ENCODE peak calls at places on chromosomes 4 and X, in four cellular contexts. N, T, Y and K are unnamed samples.

GRCh38 chr4:147754037-147754445 is 22.2 kb downstream of the ARHGAP10 start:
- DNase-seq in Y (peak), N (no peak), T (no peak), K (no peak)

GRCh38 chr4:87973283-87974169 is 2.0 kb upstream of the SPP1 start:
- DNase-seq in T (peak), Y (peak), N (no peak), K (no peak)

GRCh38 chr4:150888625-150889024 is 126.5 kb downstream of the LRBA start:
- DNase-seq in T (no peak), N (no peak), Y (no peak), K (no peak)

GRCh38 chrX:14010566-14010965 is 19.1 kb downstream of the GEMIN8 start:
- DNase-seq in T (no peak), Y (no peak), N (no peak), K (no peak)

GRCh38 chr4:14446311-14446710 is 556.0 kb upstream of the CPEB2 start:
- DNase-seq in N (no peak), T (no peak), Y (peak), K (no peak)

GRCh38 chr4:146495277-146495676 is 26.5 kb downstream of the SLC10A7 start:
- DNase-seq in Y (no peak), T (no peak), N (no peak), K (no peak)

GRCh38 chrX:1502241-1502640 is 34.7 kb downstream of the P2RY8 start:
- DNase-seq in Y (no peak), N (peak), T (no peak), K (no peak)

GRCh38 chrX:51520393-51520792 is 24.0 kb upstream of the NUDT11 start:
- DNase-seq in T (no peak), Y (no peak), N (no peak), K (no peak)

GRCh38 chr4:158122501-158122900 is 50.3 kb downstream of the GASK1B start:
- DNase-seq in T (no peak), Y (no peak), N (no peak), K (no peak)

GRCh38 chr4:158125325-158125724 is 47.5 kb downstream of the GASK1B start:
- DNase-seq in N (no peak), Y (no peak), T (no peak), K (no peak)

GRCh38 chr4:158121203-158121586 is 51.6 kb downstream of the GASK1B start:
- DNase-seq in N (no peak), Y (peak), T (peak), K (no peak)
- H3K4me3 ChIP-seq in N (no peak), Y (no peak), T (no peak), K (no peak)

GRCh38 chr4:41203169-41203568 is 11.2 kb downstream of the APBB2 start:
- DNase-seq in Y (no peak), N (no peak), T (no peak), K (no peak)

GRCh38 chr4:41204400-41204978 is 9.9 kb downstream of the APBB2 start:
- DNase-seq in T (peak), Y (peak), N (no peak), K (no peak)

GRCh38 chr4:41202356-41202755 is 12.0 kb downstream of the APBB2 start:
- DNase-seq in T (no peak), Y (no peak), N (no peak), K (no peak)

GRCh38 chr4:41205130-41205529 is 9.2 kb downstream of the APBB2 start:
- DNase-seq in Y (no peak), T (no peak), N (no peak), K (no peak)

GRCh38 chr4:41203841-41204240 is 10.5 kb downstream of the APBB2 start:
- DNase-seq in T (no peak), Y (no peak), N (no peak), K (no peak)
- H3K4me3 ChIP-seq in T (no peak), Y (no peak), N (no peak), K (no peak)

GRCh38 chrX:104112326-104112951 is at the start of gene ZCCHC18:
- DNase-seq in T (no peak), Y (peak), N (peak), K (no peak)

GRCh38 chrX:104117753-104118152 is 5.4 kb downstream of the ZCCHC18 start:
- DNase-seq in T (no peak), Y (no peak), N (no peak), K (no peak)

GRCh38 chrX:104118765-104119164 is 6.4 kb downstream of the ZCCHC18 start:
- DNase-seq in Y (no peak), N (no peak), T (no peak), K (no peak)

GRCh38 chrX:104108955-104109354 is 3.4 kb upstream of the ZCCHC18 start:
- DNase-seq in N (no peak), Y (no peak), T (no peak), K (no peak)

GRCh38 chrX:104113237-104113965 is 1.1 kb downstream of the ZCCHC18 start:
- DNase-seq in T (no peak), N (peak), Y (peak), K (no peak)
- H3K4me3 ChIP-seq in T (peak), N (peak), Y (peak), K (peak)

GRCh38 chr4:105965183-105965800 is 70.0 kb downstream of the NPNT start:
- DNase-seq in Y (no peak), N (no peak), T (no peak), K (no peak)

GRCh38 chr4:105967058-105967658 is 71.9 kb downstream of the NPNT start:
- DNase-seq in T (no peak), N (no peak), Y (no peak), K (no peak)

GRCh38 chr4:105969575-105969974 is 74.3 kb downstream of the NPNT start:
- DNase-seq in Y (no peak), T (no peak), N (no peak), K (no peak)

GRCh38 chr4:105966046-105966445 is 70.8 kb downstream of the NPNT start:
- DNase-seq in T (peak), N (no peak), Y (peak), K (no peak)

GRCh38 chr4:105963461-105964400 is 68.5 kb downstream of the NPNT start:
- DNase-seq in T (no peak), Y (no peak), N (no peak), K (no peak)
- H3K4me3 ChIP-seq in T (no peak), Y (no peak), N (no peak), K (no peak)

GRCh38 chr4:157075401-157075800 is 549 bp upstream of the GLRB start:
- DNase-seq in Y (no peak), N (no peak), T (no peak), K (no peak)
- H3K4me3 ChIP-seq in Y (peak), N (no peak), T (peak), K (no peak)

GRCh38 chrX:155768036-155768769 is 112.9 kb upstream of the VAMP7 start:
- DNase-seq in T (no peak), N (no peak), Y (peak), K (no peak)

GRCh38 chrX:155761185-155761584 is 120.0 kb upstream of the VAMP7 start:
- DNase-seq in T (no peak), Y (no peak), N (no peak), K (no peak)

GRCh38 chrX:155767101-155767878 is 113.9 kb upstream of the VAMP7 start:
- DNase-seq in Y (peak), T (peak), N (peak), K (no peak)

GRCh38 chrX:155766321-155766720 is 114.8 kb upstream of the VAMP7 start:
- DNase-seq in N (no peak), T (no peak), Y (no peak), K (no peak)
- H3K4me3 ChIP-seq in N (no peak), T (no peak), Y (no peak), K (no peak)